ENCODE peak calls at places on chromosome 11, in six cellular contexts. Q is stimulated activated CD4-positive, alpha-beta T cell treated with anti-CD3 and anti-CD28 coated beads, Interleukin-1b, Interleukin-23, amount 100 ng/mL, for 1 hour; J is GM12865; K is H9; B is natural killer cell; Y is pancreas. Z is an unnamed sample.
A peak's percentile ranks its signal among the peaks of the same experiment; 100 is the strongest.

GRCh38 chr11:131681875-131682274 is 311.5 kb downstream of the NTM start:
- DNase-seq in J (no peak), B (no peak), Y (no peak), K (no peak), Q (no peak), Z (peak; percentile 0)

GRCh38 chr11:14907411-14908213 is 15.6 kb upstream of the CYP2R1 start:
- DNase-seq in K (peak; percentile 86), B (peak; percentile 86), Y (peak; percentile 95), Q (peak; percentile 67), J (peak; percentile 80), Z (peak; percentile 51)

GRCh38 chr11:47524200-47524874 is 28.6 kb downstream of the CELF1 start:
- DNase-seq in K (peak; percentile 24), Y (no peak), B (no peak), J (no peak), Q (no peak), Z (no peak)

GRCh38 chr11:4454031-4454430 is 4.9 kb downstream of the OR52K2 start:
- DNase-seq in J (no peak), Y (no peak), K (no peak), Q (no peak), B (no peak), Z (no peak)

GRCh38 chr11:128467610-128468041 is 119.7 kb downstream of the ETS1 start:
- DNase-seq in B (no peak), Q (no peak), Y (no peak), K (no peak), J (no peak), Z (no peak)

GRCh38 chr11:129885381-129885780 is 10.0 kb downstream of the NFRKB start:
- DNase-seq in Q (no peak), J (no peak), K (no peak), B (no peak), Y (no peak), Z (no peak)

GRCh38 chr11:23112987-23113886 is 253.0 kb upstream of the CCDC179 start:
- DNase-seq in K (peak; percentile 48), J (peak; percentile 32), B (no peak), Q (no peak), Y (peak; percentile 58), Z (no peak)

GRCh38 chr11:62603771-62604170 is 2.1 kb upstream of the MTA2 start:
- DNase-seq in K (no peak), Q (no peak), J (no peak), Y (no peak), B (no peak), Z (no peak)

GRCh38 chr11:92915551-92915950 is 53.9 kb upstream of the MTNR1B start:
- DNase-seq in B (no peak), K (no peak), Y (no peak), Q (no peak), J (no peak), Z (no peak)

GRCh38 chr11:102546923-102547471 is 16.4 kb upstream of the MMP7 start:
- DNase-seq in Q (no peak), B (peak; percentile 48), Y (no peak), K (no peak), J (peak; percentile 81), Z (no peak)

GRCh38 chr11:19849107-19849789 is 136.6 kb downstream of the NAV2 start:
- DNase-seq in Y (peak; percentile 64), B (no peak), J (no peak), K (no peak), Q (no peak), Z (no peak)

GRCh38 chr11:34719303-34719848 is 98.5 kb downstream of the EHF start:
- DNase-seq in K (no peak), J (no peak), Q (no peak), B (no peak), Y (no peak), Z (no peak)

GRCh38 chr11:128690746-128691091 is 3.2 kb upstream of the FLI1 start:
- DNase-seq in Y (no peak), B (no peak), J (no peak), Q (no peak), K (peak; percentile 42), Z (no peak)

GRCh38 chr11:80718611-80719291 is 1277.9 kb upstream of the TENM4 start:
- DNase-seq in K (no peak), B (no peak), J (no peak), Q (no peak), Y (no peak), Z (no peak)

GRCh38 chr11:4539603-4540219 is 5.3 kb upstream of the OR52M1 start:
- DNase-seq in B (peak; percentile 27), K (peak; percentile 39), J (peak; percentile 32), Q (no peak), Y (peak; percentile 86), Z (peak; percentile 68)

GRCh38 chr11:2085251-2086066 is 53.7 kb downstream of the IGF2 start:
- DNase-seq in B (peak; percentile 4), Q (no peak), Y (peak; percentile 27), J (no peak), K (no peak), Z (peak; percentile 24)

GRCh38 chr11:47207459-47207858 is 7.3 kb upstream of the DDB2 start:
- DNase-seq in Q (no peak), J (no peak), Y (no peak), K (no peak), B (no peak), Z (no peak)

GRCh38 chr11:2305140-2305861 is 3.5 kb downstream of the TSPAN32 start:
- DNase-seq in Y (peak; percentile 98), Q (peak; percentile 68), K (peak; percentile 85), B (peak; percentile 74), J (peak; percentile 73), Z (peak; percentile 66)

GRCh38 chr11:65973439-65974110 is 12.0 kb downstream of the SART1 start:
- DNase-seq in J (no peak), Y (no peak), B (no peak), Q (no peak), K (no peak), Z (no peak)

GRCh38 chr11:2995091-2995561 is 3.0 kb upstream of the NAP1L4 start:
- DNase-seq in Y (peak; percentile 43), B (no peak), K (no peak), Q (no peak), J (no peak), Z (no peak)

GRCh38 chr11:46281374-46281831 is 3.9 kb downstream of the CREB3L1 start:
- DNase-seq in K (no peak), Y (no peak), B (no peak), J (no peak), Q (no peak), Z (no peak)

GRCh38 chr11:126491092-126491491 is 135.6 kb downstream of the ST3GAL4 start:
- DNase-seq in J (no peak), K (peak; percentile 74), Y (peak; percentile 45), B (no peak), Q (no peak), Z (no peak)

GRCh38 chr11:118870396-118871343 is 13.0 kb upstream of the CXCR5 start:
- DNase-seq in B (no peak), K (no peak), Q (no peak), Y (peak; percentile 62), J (peak; percentile 76), Z (no peak)

GRCh38 chr11:65851083-65851579 is 6.8 kb downstream of the CFL1 start:
- DNase-seq in J (peak; percentile 60), Y (no peak), Q (no peak), K (peak; percentile 84), B (no peak), Z (no peak)

GRCh38 chr11:126102436-126102894 is 39.8 kb upstream of the CDON start:
- DNase-seq in B (no peak), Q (no peak), J (peak; percentile 53), K (no peak), Y (no peak), Z (no peak)

GRCh38 chr11:783581-784015 is 6.3 kb downstream of the CEND1 start:
- DNase-seq in J (no peak), B (no peak), K (peak; percentile 99), Q (no peak), Y (peak; percentile 90), Z (peak; percentile 81)

GRCh38 chr11:128985880-128986279 is 43.2 kb upstream of the TP53AIP1 start:
- DNase-seq in Y (no peak), B (no peak), J (no peak), K (no peak), Q (no peak), Z (no peak)

GRCh38 chr11:116680349-116681125 is 92.2 kb downstream of the BUD13 start:
- DNase-seq in B (no peak), J (no peak), Y (no peak), Q (no peak), K (no peak), Z (no peak)

GRCh38 chr11:131037873-131038272 is 121.6 kb upstream of the SNX19 start:
- DNase-seq in B (no peak), K (no peak), Y (no peak), J (no peak), Q (no peak), Z (no peak)

GRCh38 chr11:83102806-83103205 is 31.1 kb upstream of the RAB30 start:
- DNase-seq in Y (no peak), B (no peak), Q (no peak), K (no peak), J (no peak), Z (no peak)

GRCh38 chr11:124746621-124747243 is 5.3 kb downstream of the VSIG2 start:
- DNase-seq in J (peak; percentile 86), Q (peak; percentile 53), Y (peak; percentile 89), B (peak; percentile 63), K (peak; percentile 95), Z (no peak)

GRCh38 chr11:16759857-16760256 is 21.4 kb downstream of the C11orf58 start:
- DNase-seq in Q (no peak), J (no peak), K (no peak), B (no peak), Y (no peak), Z (no peak)

GRCh38 chr11:108620958-108621772 is 27.6 kb upstream of the EXPH5 start:
- DNase-seq in J (peak; percentile 87), K (no peak), B (no peak), Y (no peak), Q (no peak), Z (no peak)

GRCh38 chr11:67031791-67032561 is 9.0 kb downstream of the SYT12 start:
- DNase-seq in K (peak; percentile 52), Y (no peak), Q (no peak), J (no peak), B (no peak), Z (no peak)

Z was measured in mesothelial cell of epicardium.